ENCODE peak calls at places on chromosomes 13 and 19, in five cellular contexts. S is hepatic stellate cell, Y is HEK293T, U is fibroblast of lung, M is ureter. F is an unnamed sample.

GRCh38 chr19:10000171-10000826 is 10.0 kb downstream of the COL5A3 start:
- DNase-seq in S (peak), Y (peak), U (peak), M (peak), F (peak)

GRCh38 chr13:84844473-84844872 is 954.7 kb downstream of the SLITRK6 start:
- DNase-seq in S (no peak), Y (peak), U (peak), M (no peak), F (no peak)

GRCh38 chr19:19207637-19208582 is 3.8 kb upstream of the NCAN start:
- DNase-seq in S (no peak), Y (no peak), U (no peak), M (no peak), F (no peak)

GRCh38 chr19:8611890-8612806 is 1.6 kb upstream of the ADAMTS10 start:
- DNase-seq in S (peak), Y (no peak), U (peak), M (no peak), F (no peak)

GRCh38 chr19:23075031-23075733 is 41.6 kb upstream of the ZNF730 start:
- DNase-seq in S (no peak), Y (no peak), U (peak), M (peak), F (peak)

GRCh38 chr19:15137777-15138176 is 30.6 kb downstream of the SYDE1 start:
- DNase-seq in S (no peak), Y (no peak), U (peak), M (no peak), F (no peak)

GRCh38 chr19:44071824-44072542 is at the start of gene ZNF284:
- DNase-seq in S (peak), Y (peak), U (peak), M (peak), F (peak)

GRCh38 chr19:7743425-7743841 is 3.9 kb downstream of the CD209 start:
- DNase-seq in S (no peak), Y (no peak), U (no peak), M (no peak), F (no peak)

GRCh38 chr13:23020246-23020843 is 160.4 kb upstream of the SGCG start:
- DNase-seq in S (peak), Y (peak), U (peak), M (no peak), F (no peak)

GRCh38 chr13:90498816-90499215 is 848.7 kb upstream of the MIR17HG start:
- DNase-seq in S (no peak), Y (no peak), U (no peak), M (no peak), F (no peak)

GRCh38 chr13:94324409-94325147 is 154.9 kb downstream of the DCT start:
- DNase-seq in S (no peak), Y (no peak), U (no peak), M (no peak), F (no peak)

GRCh38 chr19:16461630-16462051 is 10.1 kb downstream of the EPS15L1 start:
- DNase-seq in S (no peak), Y (no peak), U (no peak), M (no peak), F (no peak)

GRCh38 chr13:97429681-97430081 is 4.3 kb upstream of the RAP2A start:
- DNase-seq in S (no peak), Y (no peak), U (peak), M (no peak), F (no peak)

GRCh38 chr19:51948979-51949378 is 21.7 kb downstream of the ZNF613 start:
- DNase-seq in S (peak), Y (no peak), U (peak), M (peak), F (no peak)

GRCh38 chr13:73092831-73093230 is 34.0 kb downstream of the KLF5 start:
- DNase-seq in S (no peak), Y (no peak), U (no peak), M (no peak), F (no peak)